ENCODE peak calls at places on chromosomes 5 and 9, in seven cellular contexts. G is B cell, D is mucosa of descending colon, H is sigmoid colon, T is osteocyte, S is progenitor cell of endocrine pancreas, A is mesothelial cell of epicardium. V is an unnamed sample.

GRCh38 chr9:133605856-133606721 is 3.1 kb downstream of the FAM163B start:
- DNase-seq in S (no peak), A (no peak), D (no peak), G (no peak), H (no peak), T (no peak), V (no peak)

GRCh38 chr5:177371120-177371537 is 13.1 kb upstream of the SLC34A1 start:
- DNase-seq in A (no peak), G (no peak), S (no peak), H (no peak), D (no peak), T (no peak), V (no peak)

GRCh38 chr5:1208743-1209551 is 7.6 kb downstream of the SLC6A19 start:
- DNase-seq in G (no peak), H (no peak), T (no peak), D (peak), A (no peak), S (no peak), V (no peak)

GRCh38 chr9:2610985-2611384 is 10.6 kb upstream of the VLDLR start:
- DNase-seq in S (no peak), D (no peak), A (no peak), G (no peak), H (no peak), T (no peak), V (no peak)

GRCh38 chr5:153469423-153469822 is 21.0 kb upstream of the GRIA1 start:
- DNase-seq in G (no peak), D (no peak), S (no peak), H (no peak), A (no peak), T (no peak), V (no peak)

GRCh38 chr5:141692919-141693848 is 11.2 kb upstream of the ARAP3 start:
- DNase-seq in G (no peak), S (no peak), T (no peak), D (no peak), A (no peak), H (no peak), V (no peak)

GRCh38 chr5:59893436-59894227 is at the start of gene PDE4D:
- DNase-seq in S (peak), A (peak), D (peak), T (peak), G (no peak), H (peak), V (peak)

GRCh38 chr9:18896531-18897179 is 136.4 kb downstream of the SAXO1 start:
- DNase-seq in A (no peak), D (no peak), H (no peak), T (peak), G (no peak), S (no peak), V (no peak)

GRCh38 chr5:173498286-173498685 is 118.2 kb downstream of the BOD1 start:
- DNase-seq in A (no peak), S (no peak), T (peak), G (no peak), H (no peak), D (no peak), V (no peak)

GRCh38 chr9:96874947-96875459 is 20.7 kb upstream of the ZNF782 start:
- DNase-seq in A (no peak), T (no peak), G (no peak), H (no peak), S (no peak), D (peak), V (no peak)

GRCh38 chr5:17190242-17190778 is 27.1 kb upstream of the BASP1 start:
- DNase-seq in G (no peak), A (no peak), H (peak), T (no peak), D (no peak), S (no peak), V (no peak)

GRCh38 chr9:36864491-36865410 is 169.3 kb downstream of the PAX5 start:
- DNase-seq in G (no peak), T (no peak), A (no peak), H (peak), S (no peak), D (no peak), V (no peak)

GRCh38 chr9:104868303-104868686 is 59.7 kb downstream of the ABCA1 start:
- DNase-seq in D (no peak), A (no peak), G (no peak), H (no peak), T (no peak), S (no peak), V (no peak)

GRCh38 chr5:100676807-100677631 is 141.8 kb downstream of the FAM174A start:
- DNase-seq in A (no peak), H (no peak), T (no peak), G (no peak), S (no peak), D (no peak), V (no peak)

GRCh38 chr5:159336586-159337290 is 6.5 kb upstream of the IL12B start:
- DNase-seq in A (no peak), S (no peak), G (no peak), H (no peak), D (no peak), T (no peak), V (no peak)

GRCh38 chr9:6557883-6558282 is 87.6 kb downstream of the GLDC start:
- DNase-seq in A (no peak), S (no peak), T (no peak), H (no peak), D (no peak), G (no peak), V (no peak)

GRCh38 chr9:6549106-6549505 is 96.4 kb downstream of the GLDC start:
- DNase-seq in H (no peak), G (no peak), S (no peak), D (no peak), T (no peak), A (no peak), V (no peak)

GRCh38 chr9:6552738-6553121 is 92.8 kb downstream of the GLDC start:
- DNase-seq in A (no peak), S (no peak), G (no peak), T (no peak), D (no peak), H (no peak), V (no peak)

GRCh38 chr9:6551126-6551525 is 94.4 kb downstream of the GLDC start:
- DNase-seq in A (no peak), S (no peak), G (no peak), D (no peak), T (no peak), H (no peak), V (no peak)

DNA sequence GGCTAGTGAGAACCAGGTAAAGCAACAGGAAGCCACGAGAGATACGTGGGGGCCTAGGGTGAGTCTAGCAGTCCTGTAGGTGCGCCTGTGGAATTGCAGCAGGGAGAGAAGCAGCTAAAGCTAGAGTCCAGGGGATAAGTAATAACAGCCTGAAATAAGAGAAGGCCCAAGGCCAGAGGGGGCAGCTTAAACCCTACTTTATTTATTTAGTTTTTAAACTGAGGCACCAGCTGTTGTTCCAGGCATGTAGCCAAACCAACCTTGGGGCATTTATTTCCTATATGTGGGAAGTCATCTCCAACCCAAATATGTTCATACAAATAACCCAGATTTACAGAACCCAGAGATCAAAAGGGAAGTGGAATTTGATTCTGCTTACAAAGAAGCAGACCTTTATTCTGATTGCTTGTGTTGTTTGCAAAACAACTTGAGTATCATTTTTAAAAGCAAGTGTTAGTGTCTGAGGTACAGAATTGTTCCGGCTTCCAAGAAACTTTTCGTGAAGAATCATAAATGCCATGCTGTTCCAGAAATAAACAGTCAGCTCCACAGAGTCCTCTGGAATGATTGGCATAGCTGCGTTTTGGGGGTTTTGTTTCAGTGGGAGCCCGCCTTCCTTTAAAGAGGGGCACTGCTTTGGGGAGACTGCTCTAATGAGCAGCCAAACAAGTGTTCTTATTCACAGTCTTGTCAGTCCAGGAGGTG is 93.3 kb downstream of the GLDC start:
- DNase-seq in A (no peak), S (no peak), D (no peak), G (no peak), H (no peak), T (no peak), V (no peak)
- TF ChIP-seq CTCF in A (no peak), S (no peak), D (no peak), G (no peak), H (no peak), T (peak), V (no peak)

DNA sequence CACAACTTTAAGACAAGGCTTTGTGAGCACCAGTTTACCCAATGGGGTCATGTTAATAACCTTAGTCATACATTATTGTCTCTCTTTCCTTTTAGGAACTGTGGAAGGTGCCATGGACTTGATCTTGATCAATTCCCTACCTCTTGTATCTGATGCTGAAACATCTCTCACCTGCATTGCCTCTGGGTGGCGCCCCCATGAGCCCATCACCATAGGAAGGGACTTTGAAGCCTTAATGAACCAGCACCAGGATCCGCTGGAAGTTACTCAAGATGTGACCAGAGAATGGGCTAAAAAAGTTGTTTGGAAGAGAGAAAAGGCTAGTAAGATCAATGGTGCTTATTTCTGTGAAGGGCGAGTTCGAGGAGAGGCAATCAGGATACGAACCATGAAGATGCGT is 48.7 kb downstream of the TEK start:
- DNase-seq in A (no peak), T (no peak), D (no peak), H (no peak), S (no peak), G (no peak), V (no peak)
- TF ChIP-seq CTCF in A (no peak), T (no peak), D (no peak), H (no peak), S (no peak), G (no peak), V (no peak)

DNA sequence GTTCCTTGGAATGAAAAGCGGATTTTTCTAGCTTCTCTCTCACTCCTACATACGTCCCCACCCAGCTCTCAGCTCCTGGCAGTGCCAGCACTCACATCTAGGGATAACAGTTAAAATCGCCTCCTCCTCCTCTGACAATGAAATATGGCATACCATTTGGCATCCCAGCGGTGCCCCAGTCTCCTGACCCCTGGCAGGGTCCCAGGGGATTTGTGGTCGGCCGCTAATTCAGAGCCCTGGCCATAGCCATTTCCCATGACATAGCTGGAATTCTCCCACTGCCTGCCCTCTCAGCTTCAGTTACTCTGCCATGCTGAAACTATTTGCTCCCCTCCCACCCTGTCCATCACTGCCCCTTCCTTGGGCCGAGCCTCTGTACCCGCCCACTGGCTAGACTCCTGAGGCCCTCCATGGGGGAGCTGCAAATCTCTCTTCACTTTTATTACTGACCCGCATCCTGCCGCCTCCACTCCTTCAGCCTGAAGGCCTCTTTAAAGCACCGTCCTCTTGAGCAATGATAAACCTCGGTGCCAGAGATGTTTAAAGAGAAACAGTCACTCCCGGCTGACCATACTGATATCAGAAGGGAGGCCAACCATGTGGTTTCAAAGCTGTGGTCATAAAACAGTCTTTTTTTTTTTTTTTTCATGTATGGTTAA is 139.8 kb downstream of the SLIT3 start:
- DNase-seq in G (no peak), H (peak), A (peak), D (no peak), S (no peak), T (peak), V (peak)
- TF ChIP-seq CTCF in G (no peak), H (no peak), A (no peak), D (no peak), S (no peak), T (no peak), V (no peak)

DNA sequence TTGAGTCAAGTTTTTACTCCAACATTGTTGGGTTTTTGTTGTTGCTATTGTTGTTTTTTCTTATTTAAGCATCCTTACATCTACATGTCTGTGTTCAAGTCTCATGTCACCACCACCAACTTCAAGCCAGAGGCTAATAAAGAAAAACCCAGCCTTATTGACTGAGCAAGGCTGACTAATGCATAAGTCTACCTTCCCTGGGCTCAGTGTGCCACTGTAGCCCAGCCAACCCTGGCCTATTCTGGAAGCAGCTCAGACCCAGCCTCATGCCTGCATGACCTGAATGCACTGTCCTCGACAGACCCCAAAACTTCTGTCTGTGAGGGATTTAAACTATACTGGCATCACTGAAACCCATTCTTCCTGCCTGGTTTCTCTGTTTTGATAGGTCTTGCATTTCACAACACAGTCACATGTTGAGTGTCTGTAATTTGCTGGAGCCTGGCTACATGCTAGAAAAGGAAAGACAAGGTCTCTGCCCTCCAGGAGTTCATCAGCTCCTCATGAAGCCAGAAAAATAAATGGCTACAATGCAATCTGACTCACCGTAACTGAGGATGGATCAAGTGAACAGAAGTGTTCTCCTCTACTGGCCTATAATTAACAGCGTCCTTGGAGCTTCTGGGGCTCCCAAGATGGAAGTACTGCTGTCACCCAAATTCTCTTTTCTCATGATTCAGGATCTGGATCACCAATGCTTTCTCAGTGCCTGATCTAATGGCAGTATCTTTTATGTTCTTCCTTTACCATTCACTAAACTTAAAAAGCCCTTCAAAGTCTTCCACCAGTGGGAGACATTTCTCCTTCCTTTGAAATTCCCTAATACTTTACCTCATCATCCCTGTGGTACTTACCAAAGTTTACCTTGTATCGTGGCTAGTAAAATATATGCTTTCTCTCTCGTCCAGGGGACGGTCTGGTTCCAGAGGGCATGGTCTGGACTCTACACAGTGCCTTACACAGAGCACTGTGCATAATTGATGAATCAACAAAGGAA is 103.9 kb upstream of the IFNE start:
- DNase-seq in T (no peak), H (no peak), S (no peak), A (no peak), G (no peak), D (no peak), V (no peak)
- TF ChIP-seq CTCF in T (peak), H (no peak), S (no peak), A (no peak), G (no peak), D (no peak), V (no peak)

GRCh38 chr5:134992148-134992547 is 24.4 kb downstream of the CATSPER3 start:
- DNase-seq in S (no peak), T (no peak), D (no peak), A (no peak), G (no peak), H (no peak), V (no peak)

GRCh38 chr5:134989291-134989830 is 21.7 kb downstream of the CATSPER3 start:
- DNase-seq in D (no peak), T (no peak), G (no peak), A (no peak), H (no peak), S (no peak), V (no peak)

GRCh38 chr5:134995850-134996402 is 28.2 kb downstream of the CATSPER3 start:
- DNase-seq in H (no peak), S (no peak), T (no peak), A (no peak), G (no peak), D (no peak), V (no peak)

GRCh38 chr5:134994560-134995156 is 27.0 kb downstream of the CATSPER3 start:
- DNase-seq in H (no peak), A (no peak), D (no peak), S (no peak), G (no peak), T (no peak), V (no peak)

DNA sequence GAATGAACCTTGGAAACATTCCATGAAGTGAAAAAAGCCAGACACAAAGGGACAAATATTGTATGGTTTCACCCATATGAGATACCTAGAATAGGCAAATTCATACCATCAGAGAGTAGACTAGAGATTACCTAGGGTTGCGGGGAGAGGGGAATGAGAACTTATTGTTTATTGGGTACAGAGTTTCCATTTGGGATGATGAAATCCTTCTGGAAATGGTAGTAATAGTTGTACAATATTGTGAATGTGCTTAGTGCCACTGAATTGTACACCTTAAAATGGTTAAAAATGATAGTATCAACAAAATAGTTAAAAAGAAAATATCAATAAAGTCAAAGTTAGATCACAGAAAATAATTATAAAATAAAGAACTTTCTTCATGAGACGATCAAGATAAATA is 25.5 kb downstream of the CATSPER3 start:
- DNase-seq in A (no peak), T (no peak), D (no peak), S (no peak), G (no peak), H (no peak), V (no peak)
- TF ChIP-seq CTCF in A (no peak), T (no peak), D (no peak), S (no peak), G (no peak), H (no peak), V (no peak)

GRCh38 chr5:115661156-115661555 is 35.3 kb upstream of the TMED7 start:
- DNase-seq in H (no peak), T (no peak), G (no peak), D (no peak), A (no peak), S (no peak), V (no peak)

GRCh38 chr5:115671939-115672338 is 46.1 kb upstream of the TMED7 start:
- DNase-seq in T (no peak), S (no peak), D (no peak), G (no peak), A (no peak), H (no peak), V (no peak)

DNA sequence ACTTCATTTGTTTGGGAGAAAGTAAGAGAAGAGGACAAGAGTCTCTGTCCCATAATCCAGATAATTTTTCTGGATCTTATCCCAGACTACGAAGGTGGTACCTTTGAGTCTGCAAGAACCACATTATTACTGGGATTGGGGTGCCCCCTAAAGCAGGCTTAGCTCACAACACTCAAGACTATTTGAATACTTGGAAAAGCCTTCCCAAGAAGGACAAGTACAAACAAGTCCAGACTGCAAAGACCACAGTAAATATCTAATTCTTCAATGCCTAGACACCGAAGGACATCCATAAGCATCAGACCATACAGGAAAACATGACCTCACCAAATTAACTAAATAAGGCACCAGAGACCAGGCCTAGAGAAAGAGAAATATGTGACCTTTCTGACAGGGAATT is 40.2 kb upstream of the TMED7 start:
- DNase-seq in H (no peak), G (no peak), D (no peak), T (no peak), S (no peak), A (no peak), V (no peak)
- TF ChIP-seq CTCF in H (no peak), G (no peak), D (no peak), T (no peak), S (no peak), A (no peak), V (no peak)

DNA sequence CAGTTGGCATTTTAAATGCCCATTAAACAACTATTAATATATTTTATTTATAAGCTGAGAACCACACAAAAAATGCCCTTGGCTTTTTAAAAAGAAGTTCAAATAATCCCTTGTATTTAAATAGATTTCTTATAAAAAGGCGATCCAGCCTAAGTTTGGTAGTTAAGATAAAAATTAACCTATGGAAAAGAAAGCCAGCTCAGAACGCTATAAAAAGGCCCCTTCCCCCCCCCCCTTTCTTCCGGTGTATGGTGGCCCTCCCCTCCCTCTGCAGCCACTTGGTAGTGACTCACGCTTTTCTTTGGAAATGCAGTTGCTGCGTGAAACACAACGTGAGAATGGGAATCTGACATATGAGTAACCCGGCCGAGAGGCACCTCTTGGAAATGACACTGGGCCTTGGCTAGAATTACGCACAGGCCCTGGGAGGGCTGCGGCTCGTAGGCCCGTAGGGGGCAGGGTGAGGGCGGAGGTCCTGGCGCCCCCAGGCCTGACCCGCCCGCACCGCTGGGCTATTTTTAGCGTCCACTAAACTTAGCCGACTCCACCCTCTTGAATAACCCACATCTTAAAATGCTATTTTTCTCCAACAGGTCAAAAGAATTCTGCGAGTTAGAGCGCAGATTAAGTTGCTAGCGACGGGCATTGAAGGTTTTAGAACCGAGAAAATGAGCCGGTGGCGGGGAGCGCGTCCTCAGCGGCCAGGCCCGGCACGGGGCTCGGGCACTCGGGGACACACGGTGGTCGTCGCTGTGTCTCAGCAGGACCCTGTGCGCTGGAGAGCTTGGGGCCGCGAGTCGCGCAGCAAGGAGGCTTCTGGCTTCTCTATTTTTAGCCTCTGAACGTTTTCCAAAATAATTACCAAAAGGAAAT is 168.7 kb downstream of the AUH start:
- DNase-seq in D (peak), H (peak), S (peak), A (peak), T (peak), G (peak), V (no peak)
- TF ChIP-seq CTCF in D (no peak), H (no peak), S (peak), A (no peak), T (no peak), G (no peak), V (peak)

V was measured in type B pancreatic cell.